ENCODE peak calls at places on chromosomes 5 and 9, in six cellular contexts. One of them, this sample, is unnamed.

GRCh38 chr5:14257995-14258403 is 114.9 kb downstream of the TRIO start:
- DNase-seq in left ventricle myocardium inferior: no peak
- DNase-seq in cardiac muscle cell: no peak
- DNase-seq in astrocyte of the cerebellum: no peak
- DNase-seq in NCI-H2081: no peak
- DNase-seq in lower lobe of right lung: no peak
- DNase-seq in this sample: no peak

GRCh38 chr9:128702949-128703615 is 779 bp downstream of the PKN3 start:
- DNase-seq in left ventricle myocardium inferior: peak
- DNase-seq in cardiac muscle cell: no peak
- DNase-seq in astrocyte of the cerebellum: no peak
- DNase-seq in lower lobe of right lung: peak
- DNase-seq in NCI-H2081: no peak
- DNase-seq in this sample: no peak

GRCh38 chr5:175861337-175862130 is 9.8 kb upstream of the CPLX2 start:
- DNase-seq in lower lobe of right lung: no peak
- DNase-seq in NCI-H2081: peak
- DNase-seq in astrocyte of the cerebellum: no peak
- DNase-seq in left ventricle myocardium inferior: no peak
- DNase-seq in cardiac muscle cell: no peak
- DNase-seq in this sample: no peak

GRCh38 chr9:23683476-23684095 is 142.5 kb downstream of the ELAVL2 start:
- DNase-seq in lower lobe of right lung: no peak
- DNase-seq in astrocyte of the cerebellum: no peak
- DNase-seq in NCI-H2081: no peak
- DNase-seq in left ventricle myocardium inferior: no peak
- DNase-seq in cardiac muscle cell: no peak
- DNase-seq in this sample: no peak

GRCh38 chr5:103247120-103247519 is 11.4 kb upstream of the MACIR start:
- DNase-seq in left ventricle myocardium inferior: no peak
- DNase-seq in NCI-H2081: no peak
- DNase-seq in lower lobe of right lung: no peak
- DNase-seq in cardiac muscle cell: no peak
- DNase-seq in astrocyte of the cerebellum: no peak
- DNase-seq in this sample: no peak

GRCh38 chr5:137743031-137743640 is 7.2 kb upstream of the KLHL3 start:
- DNase-seq in NCI-H2081: peak
- DNase-seq in left ventricle myocardium inferior: no peak
- DNase-seq in lower lobe of right lung: no peak
- DNase-seq in cardiac muscle cell: peak
- DNase-seq in astrocyte of the cerebellum: peak
- DNase-seq in this sample: no peak

GRCh38 chr9:33130501-33130900 is 36.6 kb downstream of the B4GALT1 start:
- DNase-seq in cardiac muscle cell: peak
- DNase-seq in lower lobe of right lung: no peak
- DNase-seq in astrocyte of the cerebellum: no peak
- DNase-seq in left ventricle myocardium inferior: no peak
- DNase-seq in NCI-H2081: no peak
- DNase-seq in this sample: no peak

GRCh38 chr5:1657161-1657741 is 133.5 kb upstream of the LPCAT1 start:
- DNase-seq in NCI-H2081: no peak
- DNase-seq in astrocyte of the cerebellum: no peak
- DNase-seq in left ventricle myocardium inferior: peak
- DNase-seq in cardiac muscle cell: no peak
- DNase-seq in lower lobe of right lung: no peak
- DNase-seq in this sample: no peak

GRCh38 chr5:8376478-8376877 is 507.5 kb downstream of the MTRR start:
- DNase-seq in lower lobe of right lung: no peak
- DNase-seq in astrocyte of the cerebellum: no peak
- DNase-seq in cardiac muscle cell: no peak
- DNase-seq in NCI-H2081: no peak
- DNase-seq in left ventricle myocardium inferior: no peak
- DNase-seq in this sample: no peak

GRCh38 chr5:74041913-74042312 is 415.9 kb downstream of the ARHGEF28 start:
- DNase-seq in cardiac muscle cell: no peak
- DNase-seq in left ventricle myocardium inferior: no peak
- DNase-seq in lower lobe of right lung: no peak
- DNase-seq in astrocyte of the cerebellum: no peak
- DNase-seq in NCI-H2081: no peak
- DNase-seq in this sample: no peak

GRCh38 chr5:142151436-142152382 is 43.1 kb downstream of the NDFIP1 start:
- DNase-seq in astrocyte of the cerebellum: peak
- DNase-seq in lower lobe of right lung: no peak
- DNase-seq in NCI-H2081: peak
- DNase-seq in left ventricle myocardium inferior: no peak
- DNase-seq in cardiac muscle cell: peak
- DNase-seq in this sample: no peak

GRCh38 chr9:77820293-77820954 is 172.3 kb upstream of the GNA14 start:
- DNase-seq in cardiac muscle cell: peak
- DNase-seq in left ventricle myocardium inferior: no peak
- DNase-seq in NCI-H2081: no peak
- DNase-seq in lower lobe of right lung: no peak
- DNase-seq in astrocyte of the cerebellum: no peak
- DNase-seq in this sample: no peak

GRCh38 chr9:1050125-1050895 is at the start of gene DMRT2:
- DNase-seq in lower lobe of right lung: peak
- DNase-seq in NCI-H2081: no peak
- DNase-seq in astrocyte of the cerebellum: peak
- DNase-seq in cardiac muscle cell: peak
- DNase-seq in left ventricle myocardium inferior: peak
- DNase-seq in this sample: peak

GRCh38 chr9:20636883-20637440 is 14.7 kb upstream of the MLLT3 start:
- DNase-seq in cardiac muscle cell: peak
- DNase-seq in left ventricle myocardium inferior: no peak
- DNase-seq in NCI-H2081: no peak
- DNase-seq in lower lobe of right lung: no peak
- DNase-seq in astrocyte of the cerebellum: no peak
- DNase-seq in this sample: no peak

GRCh38 chr5:18113724-18114123 is 479.5 kb downstream of the TAF11L14 start:
- DNase-seq in lower lobe of right lung: no peak
- DNase-seq in left ventricle myocardium inferior: no peak
- DNase-seq in NCI-H2081: peak
- DNase-seq in cardiac muscle cell: peak
- DNase-seq in astrocyte of the cerebellum: peak
- DNase-seq in this sample: no peak

GRCh38 chr5:67234671-67235176 is 38.1 kb upstream of the CD180 start:
- DNase-seq in astrocyte of the cerebellum: peak
- DNase-seq in left ventricle myocardium inferior: peak
- DNase-seq in cardiac muscle cell: peak
- DNase-seq in lower lobe of right lung: peak
- DNase-seq in NCI-H2081: no peak
- DNase-seq in this sample: no peak

GRCh38 chr9:136189394-136190236 is 15.3 kb downstream of the LHX3 start:
- DNase-seq in astrocyte of the cerebellum: no peak
- DNase-seq in NCI-H2081: no peak
- DNase-seq in lower lobe of right lung: no peak
- DNase-seq in cardiac muscle cell: no peak
- DNase-seq in left ventricle myocardium inferior: no peak
- DNase-seq in this sample: no peak

GRCh38 chr9:114347675-114348074 is 18.0 kb downstream of the ORM2 start:
- DNase-seq in cardiac muscle cell: no peak
- DNase-seq in left ventricle myocardium inferior: no peak
- DNase-seq in lower lobe of right lung: no peak
- DNase-seq in NCI-H2081: no peak
- DNase-seq in astrocyte of the cerebellum: no peak
- DNase-seq in this sample: no peak

GRCh38 chr5:124996764-124997077 is 250.3 kb upstream of the ZNF608 start:
- DNase-seq in lower lobe of right lung: no peak
- DNase-seq in NCI-H2081: no peak
- DNase-seq in cardiac muscle cell: peak
- DNase-seq in astrocyte of the cerebellum: peak
- DNase-seq in left ventricle myocardium inferior: no peak
- DNase-seq in this sample: no peak

GRCh38 chr9:3960661-3961144 is 339.2 kb downstream of the GLIS3 start:
- DNase-seq in left ventricle myocardium inferior: no peak
- DNase-seq in NCI-H2081: no peak
- DNase-seq in astrocyte of the cerebellum: no peak
- DNase-seq in lower lobe of right lung: no peak
- DNase-seq in cardiac muscle cell: no peak
- DNase-seq in this sample: no peak

This sample was measured in RWPE2.